ENCODE peak calls at places on chromosomes 5 and 9, in four cellular contexts. P is fibroblast of lung, L is uterus, A is colonic mucosa. V is an unnamed sample. For H3K27me3, the result is how much of the 10 kb centered on the place peaks cover.

GRCh38 chr5:178624626-178625546 is 2.0 kb downstream of the CLK4 start:
- DNase-seq in L (no peak), A (no peak), P (peak), V (no peak)

GRCh38 chr5:141869040-141869439 is 9.2 kb downstream of the PCDH1 start:
- DNase-seq in L (no peak), P (no peak), A (peak), V (peak)

GRCh38 chr5:96483878-96484277 is 50.8 kb upstream of the PCSK1 start:
- DNase-seq in A (no peak), P (peak), L (no peak), V (no peak)

GRCh38 chr9:138112090-138112748 is 234.6 kb downstream of the CACNA1B start:
- DNase-seq in L (no peak), A (no peak), P (no peak), V (no peak)

GRCh38 chr5:159324097-159324760 is 6.1 kb downstream of the IL12B start:
- DNase-seq in P (peak), A (no peak), L (no peak), V (no peak)

GRCh38 chr5:144951001-144951400 is 780.3 kb downstream of the KCTD16 start:
- DNase-seq in A (no peak), P (no peak), L (no peak), V (no peak)

GRCh38 chr9:72305102-72305546 is 59.9 kb downstream of the ZFAND5 start:
- DNase-seq in L (peak), P (peak), A (peak), V (peak)

GRCh38 chr9:96483733-96484240 is 33.8 kb downstream of the HABP4 start:
- DNase-seq in A (no peak), L (no peak), P (no peak), V (no peak)

GRCh38 chr9:90428517-90428916 is 214.1 kb downstream of the DIRAS2 start:
- DNase-seq in L (no peak), A (no peak), P (no peak), V (no peak)

GRCh38 chr9:122033775-122034373 is 59.2 kb downstream of the TTLL11 start:
- DNase-seq in P (peak), L (no peak), A (no peak), V (no peak)

GRCh38 chr9:136604823-136605525 is 57.7 kb upstream of the EGFL7 start:
- DNase-seq in L (no peak), A (peak), P (no peak), V (no peak)

GRCh38 chr9:78292716-78293497 is 4.0 kb upstream of the PSAT1 start:
- DNase-seq in A (no peak), P (no peak), L (no peak), V (no peak)

GRCh38 chr5:83864652-83865051 is 144.0 kb upstream of the HAPLN1 start:
- DNase-seq in A (no peak), P (no peak), L (no peak), V (no peak)

GRCh38 chr5:179755022-179755421 is 22.4 kb downstream of the MAML1 start:
- DNase-seq in A (no peak), L (no peak), P (no peak), V (no peak)

GRCh38 chr5:173972844-173973613 is 15.9 kb upstream of the C5orf47 start:
- DNase-seq in L (peak), A (peak), P (peak), V (peak)

GRCh38 chr5:53031695-53032096 is 42.5 kb downstream of the ITGA2 start:
- DNase-seq in P (peak), A (no peak), L (no peak), V (no peak)

GRCh38 chr5:63128018-63128417 is 549.4 kb downstream of the LRRC70 start:
- DNase-seq in L (no peak), A (no peak), P (no peak), V (no peak)

GRCh38 chr5:112691758-112692157 is 45.9 kb upstream of the APC start:
- DNase-seq in A (peak), L (no peak), P (peak), V (no peak)

GRCh38 chr9:77980622-77981021 is 51.0 kb downstream of the GNAQ start:
- DNase-seq in A (no peak), L (no peak), P (peak), V (no peak)

GRCh38 chr5:478982-479535 is 36.1 kb downstream of the EXOC3 start:
- DNase-seq in P (no peak), A (no peak), L (no peak), V (no peak)

GRCh38 chr5:141570655-141571054 is 48.1 kb downstream of the DIAPH1 start:
- DNase-seq in L (no peak), P (no peak), A (no peak), V (no peak)

GRCh38 chr9:126701820-126702500 is 88.2 kb downstream of the LMX1B start:
- DNase-seq in P (no peak), L (no peak), A (no peak), V (no peak)

GRCh38 chr9:126703330-126704156 is 89.8 kb downstream of the LMX1B start:
- DNase-seq in P (no peak), A (no peak), L (no peak), V (no peak)

GRCh38 chr9:126704157-126704941 is 90.6 kb downstream of the LMX1B start:
- DNase-seq in P (peak), L (peak), A (no peak), V (no peak)

GRCh38 chr9:126700903-126701819 is 87.4 kb downstream of the LMX1B start:
- DNase-seq in L (no peak), P (no peak), A (no peak), V (no peak)

DNA sequence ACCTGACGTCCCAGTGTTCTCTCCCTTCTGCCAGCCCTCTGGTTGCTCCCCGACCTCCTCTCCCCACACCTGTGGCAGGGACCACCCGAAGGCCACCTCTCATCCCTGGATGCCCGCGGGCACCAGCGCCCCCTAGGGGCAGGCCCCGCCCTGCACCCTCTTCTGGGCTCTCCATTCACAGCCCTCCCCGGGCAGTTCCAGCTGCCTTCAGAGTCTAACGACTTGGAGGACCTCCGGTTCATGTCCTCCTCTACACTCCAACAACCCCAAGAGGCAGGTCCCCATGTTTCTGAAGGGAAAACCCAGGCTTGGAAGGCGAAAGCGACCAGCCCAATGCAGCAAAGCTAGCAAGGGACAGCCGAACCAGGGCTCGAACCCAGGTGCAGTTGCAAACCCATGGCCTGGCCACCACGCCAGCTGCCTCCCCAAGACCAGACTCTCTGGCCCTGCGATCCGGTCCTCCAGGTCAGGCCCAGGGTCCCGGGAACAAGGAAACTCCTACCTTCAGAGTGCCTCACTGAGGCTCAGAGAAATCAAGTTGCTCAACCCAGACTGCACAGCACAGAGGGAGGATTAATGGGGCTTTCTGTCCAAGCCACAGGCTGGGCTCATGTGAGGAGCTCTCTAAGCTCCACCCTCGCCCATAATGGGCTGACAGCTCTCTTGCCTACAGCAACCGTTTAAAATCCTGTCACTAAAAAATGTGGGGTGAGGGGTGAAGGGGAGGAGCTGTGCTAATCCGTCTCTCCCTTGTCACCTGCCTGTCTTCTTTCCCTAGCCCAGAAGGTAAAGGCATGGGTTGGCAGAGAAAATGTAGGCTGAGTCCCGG is 89.0 kb downstream of the LMX1B start:
- DNase-seq in A (no peak), L (no peak), P (no peak), V (no peak)
- TF ChIP-seq CTCF in A (peak), L (no peak), P (peak), V (peak)

GRCh38 chr5:56004874-56005273 is 10.1 kb upstream of the IL6ST start:
- DNase-seq in L (no peak), P (no peak), A (no peak), V (no peak)

GRCh38 chr5:56003179-56003578 is 8.4 kb upstream of the IL6ST start:
- DNase-seq in P (peak), A (peak), L (no peak), V (peak)

GRCh38 chr5:56003633-56004032 is 8.9 kb upstream of the IL6ST start:
- DNase-seq in A (no peak), P (peak), L (no peak), V (no peak)

GRCh38 chr5:56006600-56006999 is 11.8 kb upstream of the IL6ST start:
- DNase-seq in A (no peak), P (no peak), L (no peak), V (no peak)

GRCh38 chr5:56006094-56006493 is 11.3 kb upstream of the IL6ST start:
- DNase-seq in P (no peak), A (no peak), L (no peak), V (no peak)
- H3K27me3 ChIP-seq in P (under half), A (under half), L (under half), V (under half)

DNA sequence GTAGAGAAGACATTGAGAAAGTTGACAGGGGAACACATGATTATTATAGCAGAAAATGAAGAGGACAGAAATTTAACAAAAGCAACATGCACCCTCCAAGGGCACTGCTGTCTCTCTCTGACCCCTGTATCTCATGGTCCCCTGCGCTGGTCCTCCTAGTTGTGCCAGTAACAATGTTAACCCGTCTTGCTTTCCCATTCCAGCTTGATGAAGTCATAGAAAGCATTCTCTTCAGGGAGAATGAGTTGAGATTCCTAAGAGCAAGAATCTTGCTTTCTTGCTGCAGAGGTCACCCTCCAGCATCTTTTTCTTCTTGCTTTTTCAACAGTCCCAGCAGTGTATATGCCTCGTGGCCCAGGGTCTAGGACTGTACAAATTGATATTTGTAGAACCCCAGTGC is 279.6 kb upstream of the ADAMTSL1 start:
- DNase-seq in L (no peak), A (no peak), P (no peak), V (no peak)
- H3K27ac ChIP-seq in L (no peak), A (no peak), P (no peak), V (no peak)

GRCh38 chr9:124522121-124523098 is 15.2 kb upstream of the NR5A1 start:
- DNase-seq in P (no peak), L (no peak), A (no peak), V (no peak)
- TF ChIP-seq CTCF in P (no peak), L (no peak), A (no peak), V (no peak)

GRCh38 chr9:133139246-133140173 is 18.5 kb upstream of the RALGDS start:
- DNase-seq in P (no peak), L (no peak), A (peak), V (no peak)
- H3K27me3 ChIP-seq in P (under half), L (under half), A (under half), V (under half)

DNA sequence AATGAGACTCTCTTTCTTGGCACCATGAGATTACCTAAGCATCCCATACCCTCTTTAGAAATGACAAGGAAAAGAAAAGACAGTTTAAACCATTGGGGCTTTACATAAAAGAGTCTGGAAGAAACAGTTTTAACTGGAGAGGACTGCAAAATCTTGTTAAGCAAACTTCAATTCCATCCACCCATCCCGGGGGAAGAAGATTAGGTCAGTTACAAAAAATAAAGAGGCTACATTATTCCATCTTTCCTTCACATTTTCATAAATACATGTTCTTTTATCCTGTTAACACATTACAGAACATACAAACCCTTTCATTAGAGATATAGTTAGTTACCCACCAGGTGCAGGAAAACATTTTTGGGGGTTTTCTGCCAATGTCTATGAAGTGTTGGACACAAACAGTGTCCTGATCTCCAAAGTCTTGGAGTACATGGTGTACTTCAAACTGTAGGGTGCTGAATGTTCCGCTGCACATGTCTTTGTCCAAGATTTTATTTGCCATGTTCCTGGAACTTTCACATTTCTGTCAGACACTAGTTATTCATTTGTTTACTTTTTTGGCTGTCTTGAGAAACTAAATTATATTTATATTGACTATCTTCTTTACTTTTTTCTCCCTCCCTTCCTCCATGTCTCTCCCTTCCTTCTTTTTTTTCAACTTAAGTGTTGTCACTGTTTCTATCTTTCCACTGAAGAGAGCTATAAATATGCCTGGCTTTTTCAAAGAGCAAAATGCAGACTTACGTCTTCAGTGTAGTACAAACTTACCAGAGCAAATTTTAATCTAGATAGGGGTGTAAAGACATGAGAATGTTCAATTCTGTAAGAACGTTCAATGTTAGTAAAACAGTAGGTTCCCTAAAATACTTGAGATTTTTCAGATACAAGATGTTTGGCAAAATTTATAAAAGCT is 410.9 kb upstream of the PRR16 start:
- DNase-seq in L (peak), P (no peak), A (no peak), V (no peak)
- H3K27ac ChIP-seq in L (peak), P (no peak), A (no peak), V (no peak)

GRCh38 chr5:42396111-42396510 is 27.1 kb upstream of the GHR start:
- DNase-seq in L (no peak), A (no peak), P (no peak), V (no peak)
- TF ChIP-seq CTCF in L (no peak), A (no peak), P (no peak), V (no peak)

GRCh38 chr5:80739898-80740297 is 85.1 kb upstream of the DHFR start:
- DNase-seq in L (no peak), P (no peak), A (no peak), V (no peak)

GRCh38 chr5:80739057-80739456 is 84.3 kb upstream of the DHFR start:
- DNase-seq in A (no peak), P (no peak), L (no peak), V (no peak)

GRCh38 chr5:80739487-80739886 is 84.7 kb upstream of the DHFR start:
- DNase-seq in L (no peak), A (no peak), P (no peak), V (no peak)

GRCh38 chr5:80736730-80737129 is 81.9 kb upstream of the DHFR start:
- DNase-seq in A (no peak), P (no peak), L (no peak), V (no peak)

DNA sequence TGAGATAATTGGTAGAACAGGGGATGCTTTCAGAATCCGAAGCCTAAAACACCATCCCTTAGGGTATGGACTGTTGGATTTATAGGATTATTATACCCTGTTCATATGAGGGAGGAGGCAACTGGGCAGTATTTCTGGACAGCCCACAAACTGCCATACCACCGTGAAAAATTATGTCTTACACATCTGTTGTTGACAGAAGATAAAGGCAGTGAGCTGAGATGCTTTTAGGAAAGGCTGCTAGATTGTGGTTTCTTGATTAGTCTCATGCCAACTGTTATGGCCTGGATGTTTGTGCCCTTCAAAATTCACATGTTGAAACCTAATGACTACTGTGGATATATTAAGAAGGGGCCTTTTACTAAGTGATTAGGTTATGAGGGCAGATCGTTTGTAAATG is 83.7 kb upstream of the DHFR start:
- DNase-seq in A (no peak), P (no peak), L (no peak), V (no peak)
- H3K27me3 ChIP-seq in A (under half), P (under half), L (under half), V (under half)

GRCh38 chr9:113350937-113351336 is 1.6 kb downstream of the BSPRY start:
- DNase-seq in P (no peak), L (no peak), A (no peak), V (no peak)
- H3K27ac ChIP-seq in P (no peak), L (no peak), A (no peak), V (no peak)

GRCh38 chr5:172299916-172300439 is 16.4 kb upstream of the UBTD2 start:
- DNase-seq in A (no peak), P (peak), L (no peak), V (no peak)
- TF ChIP-seq CTCF in A (no peak), P (no peak), L (no peak), V (no peak)